ENCODE peak calls at places on chromosomes 5 and 9, in seven cellular contexts. L, G, H, Y, O, A and S are unnamed samples.

GRCh38 chr5:55306641-55307382 is 682 bp downstream of the DHX29 start:
- DNase-seq in L (no peak), G (no peak), H (no peak), Y (no peak), O (no peak), A (no peak), S (no peak)

GRCh38 chr5:127849891-127850290 is 146.7 kb downstream of the CCDC192 start:
- DNase-seq in L (no peak), G (no peak), H (no peak), Y (no peak), O (no peak), A (no peak), S (no peak)

GRCh38 chr9:90198956-90199355 is 443.7 kb downstream of the DIRAS2 start:
- DNase-seq in L (no peak), G (no peak), H (no peak), Y (no peak), O (no peak), A (no peak), S (no peak)

GRCh38 chr9:73059304-73059703 is 92.4 kb upstream of the ANXA1 start:
- DNase-seq in L (no peak), G (no peak), H (no peak), Y (no peak), O (no peak), A (no peak), S (no peak)

GRCh38 chr5:78586251-78586650 is 62.3 kb downstream of the LHFPL2 start:
- DNase-seq in L (peak), G (no peak), H (no peak), Y (no peak), O (peak), A (no peak), S (peak)

GRCh38 chr9:114112778-114113585 is 13.9 kb upstream of the KIF12 start:
- DNase-seq in L (peak), G (no peak), H (peak), Y (no peak), O (peak), A (no peak), S (no peak)

GRCh38 chr5:134240421-134240962 is 14.6 kb upstream of the PPP2CA start:
- DNase-seq in L (no peak), G (no peak), H (no peak), Y (no peak), O (no peak), A (peak), S (no peak)

GRCh38 chr5:172447646-172448365 is 6.5 kb downstream of the SH3PXD2B start:
- DNase-seq in L (no peak), G (no peak), H (no peak), Y (no peak), O (no peak), A (no peak), S (no peak)

GRCh38 chr5:72210913-72211670 is 103.8 kb downstream of the MAP1B start:
- DNase-seq in L (peak), G (no peak), H (peak), Y (no peak), O (no peak), A (no peak), S (no peak)

GRCh38 chr9:97873877-97874276 is 20.9 kb downstream of the FOXE1 start:
- DNase-seq in L (no peak), G (no peak), H (no peak), Y (no peak), O (no peak), A (no peak), S (no peak)

GRCh38 chr5:97764700-97765099 is 581.7 kb upstream of the RIOK2 start:
- DNase-seq in L (no peak), G (no peak), H (no peak), Y (no peak), O (no peak), A (no peak), S (peak)

GRCh38 chr9:113636165-113636564 is 172.6 kb downstream of the RGS3 start:
- DNase-seq in L (peak), G (no peak), H (no peak), Y (no peak), O (no peak), A (no peak), S (no peak)